ENCODE peak calls at places on chromosomes 6 and 20, in four cellular contexts. One of them, this sample, is unnamed.

GRCh38 chr20:37845261-37845681 is 57.7 kb upstream of the VSTM2L start:
- DNase-seq in WTC11: no peak
- DNase-seq in K562: no peak
- DNase-seq in GM12878: no peak
- DNase-seq in this sample: no peak

GRCh38 chr6:160926281-160927276 is 65.0 kb upstream of the MAP3K4 start:
- DNase-seq in WTC11: no peak
- DNase-seq in K562: no peak
- DNase-seq in GM12878: no peak
- DNase-seq in this sample: no peak

GRCh38 chr6:88983532-88983931 is 20.1 kb upstream of the RNGTT start:
- DNase-seq in WTC11: peak
- DNase-seq in K562: peak
- DNase-seq in GM12878: no peak
- DNase-seq in this sample: no peak

GRCh38 chr6:26383624-26384417 is 913 bp downstream of the BTN2A2 start:
- DNase-seq in WTC11: peak
- DNase-seq in K562: peak
- DNase-seq in GM12878: no peak
- DNase-seq in this sample: no peak

GRCh38 chr6:165876568-165876967 is 213.5 kb upstream of the PDE10A start:
- DNase-seq in WTC11: no peak
- DNase-seq in K562: no peak
- DNase-seq in GM12878: no peak
- DNase-seq in this sample: no peak

GRCh38 chr6:18601515-18602035 is 214.4 kb downstream of the RNF144B start:
- DNase-seq in WTC11: no peak
- DNase-seq in K562: no peak
- DNase-seq in GM12878: no peak
- DNase-seq in this sample: no peak

GRCh38 chr20:2612073-2612472 is 40.4 kb upstream of the NOP56 start:
- DNase-seq in WTC11: no peak
- DNase-seq in K562: no peak
- DNase-seq in GM12878: no peak
- DNase-seq in this sample: no peak

GRCh38 chr20:60052322-60052721 is 94.1 kb downstream of the CDH26 start:
- DNase-seq in WTC11: no peak
- DNase-seq in K562: no peak
- DNase-seq in GM12878: no peak
- DNase-seq in this sample: no peak

GRCh38 chr6:3504354-3504753 is 47.5 kb upstream of the SLC22A23 start:
- DNase-seq in WTC11: no peak
- DNase-seq in K562: no peak
- DNase-seq in GM12878: no peak
- DNase-seq in this sample: peak

GRCh38 chr20:38626921-38627659 is 25.5 kb downstream of the ARHGAP40 start:
- DNase-seq in WTC11: no peak
- DNase-seq in K562: no peak
- DNase-seq in GM12878: no peak
- DNase-seq in this sample: no peak

GRCh38 chr6:107679457-107679856 is 144.7 kb downstream of the SCML4 start:
- DNase-seq in WTC11: peak
- DNase-seq in K562: peak
- DNase-seq in GM12878: no peak
- DNase-seq in this sample: no peak

GRCh38 chr20:56957737-56958553 is 308.5 kb downstream of the BMP7 start:
- DNase-seq in WTC11: peak
- DNase-seq in K562: no peak
- DNase-seq in GM12878: no peak
- DNase-seq in this sample: no peak

GRCh38 chr6:53464942-53465460 is 79.9 kb downstream of the GCLC start:
- DNase-seq in WTC11: no peak
- DNase-seq in K562: no peak
- DNase-seq in GM12878: no peak
- DNase-seq in this sample: no peak

GRCh38 chr20:3801299-3801698 is 5.2 kb downstream of the CDC25B start:
- DNase-seq in WTC11: no peak
- DNase-seq in K562: no peak
- DNase-seq in GM12878: no peak
- DNase-seq in this sample: no peak

GRCh38 chr20:2535711-2536561 is 437 bp upstream of the TMC2 start:
- DNase-seq in WTC11: no peak
- DNase-seq in K562: no peak
- DNase-seq in GM12878: no peak
- DNase-seq in this sample: no peak

GRCh38 chr6:168570211-168570610 is 129.2 kb downstream of the SMOC2 start:
- DNase-seq in WTC11: no peak
- DNase-seq in K562: no peak
- DNase-seq in GM12878: no peak
- DNase-seq in this sample: no peak

GRCh38 chr6:143804835-143805239 is 38.3 kb upstream of the LTV1 start:
- DNase-seq in WTC11: no peak
- DNase-seq in K562: peak
- DNase-seq in GM12878: no peak
- DNase-seq in this sample: no peak

GRCh38 chr6:165245287-165245686 is 64.1 kb downstream of the C6orf118 start:
- DNase-seq in WTC11: no peak
- DNase-seq in K562: no peak
- DNase-seq in GM12878: no peak
- DNase-seq in this sample: no peak

GRCh38 chr20:20214757-20215275 is 153.1 kb upstream of the INSM1 start:
- DNase-seq in WTC11: no peak
- DNase-seq in K562: no peak
- DNase-seq in GM12878: no peak
- DNase-seq in this sample: no peak

GRCh38 chr6:43809417-43810305 is 39.6 kb downstream of the VEGFA start:
- DNase-seq in WTC11: no peak
- DNase-seq in K562: peak
- DNase-seq in GM12878: no peak
- DNase-seq in this sample: peak

GRCh38 chr6:163764565-163764964 is 350.0 kb downstream of the QKI start:
- DNase-seq in WTC11: no peak
- DNase-seq in K562: no peak
- DNase-seq in GM12878: no peak
- DNase-seq in this sample: no peak

GRCh38 chr6:142886431-142887170 is 58.4 kb downstream of the HIVEP2 start:
- DNase-seq in WTC11: no peak
- DNase-seq in K562: no peak
- DNase-seq in GM12878: peak
- DNase-seq in this sample: peak

GRCh38 chr6:40587240-40588069 is at the start of gene LRFN2:
- DNase-seq in WTC11: peak
- DNase-seq in K562: peak
- DNase-seq in GM12878: no peak
- DNase-seq in this sample: peak

GRCh38 chr20:38130687-38131587 is 34.1 kb downstream of the TGM2 start:
- DNase-seq in WTC11: peak
- DNase-seq in K562: no peak
- DNase-seq in GM12878: no peak
- DNase-seq in this sample: no peak

GRCh38 chr6:142680308-142680707 is 264.7 kb downstream of the HIVEP2 start:
- DNase-seq in WTC11: no peak
- DNase-seq in K562: no peak
- DNase-seq in GM12878: no peak
- DNase-seq in this sample: no peak

GRCh38 chr20:45303586-45304463 is 2.8 kb upstream of the RBPJL start:
- DNase-seq in WTC11: no peak
- DNase-seq in K562: no peak
- DNase-seq in GM12878: no peak
- DNase-seq in this sample: no peak

GRCh38 chr6:139514819-139515218 is 140.4 kb upstream of the CITED2 start:
- DNase-seq in WTC11: no peak
- DNase-seq in K562: no peak
- DNase-seq in GM12878: no peak
- DNase-seq in this sample: no peak

GRCh38 chr6:112592159-112592558 is 245.0 kb downstream of the RFPL4B start:
- DNase-seq in WTC11: no peak
- DNase-seq in K562: no peak
- DNase-seq in GM12878: no peak
- DNase-seq in this sample: no peak

GRCh38 chr6:126170875-126171489 is 168.9 kb upstream of the CENPW start:
- DNase-seq in WTC11: no peak
- DNase-seq in K562: no peak
- DNase-seq in GM12878: peak
- DNase-seq in this sample: peak

GRCh38 chr6:110528051-110528929 is 51.9 kb upstream of the SLC22A16 start:
- DNase-seq in WTC11: peak
- DNase-seq in K562: peak
- DNase-seq in GM12878: peak
- DNase-seq in this sample: peak

GRCh38 chr20:62318411-62319345 is 15.9 kb downstream of the ADRM1 start:
- DNase-seq in WTC11: no peak
- DNase-seq in K562: no peak
- DNase-seq in GM12878: no peak
- DNase-seq in this sample: no peak

GRCh38 chr20:11895832-11896484 is 21.7 kb upstream of the BTBD3 start:
- DNase-seq in WTC11: no peak
- DNase-seq in K562: no peak
- DNase-seq in GM12878: no peak
- DNase-seq in this sample: no peak

GRCh38 chr6:4102687-4103244 is 23.8 kb upstream of the FAM217A start:
- DNase-seq in WTC11: no peak
- DNase-seq in K562: no peak
- DNase-seq in GM12878: no peak
- DNase-seq in this sample: peak

GRCh38 chr6:37820713-37821069 is 1.2 kb downstream of the ZFAND3 start:
- DNase-seq in WTC11: no peak
- DNase-seq in K562: no peak
- DNase-seq in GM12878: no peak
- DNase-seq in this sample: no peak

GRCh38 chr20:35954907-35955251 is 577 bp upstream of the SCAND1 start:
- DNase-seq in WTC11: no peak
- DNase-seq in K562: no peak
- DNase-seq in GM12878: no peak
- DNase-seq in this sample: peak

GRCh38 chr20:25049261-25050060 is 8.5 kb downstream of the ACSS1 start:
- DNase-seq in WTC11: no peak
- DNase-seq in K562: no peak
- DNase-seq in GM12878: no peak
- DNase-seq in this sample: no peak

GRCh38 chr6:137756788-137757187 is 110.3 kb upstream of the TNFAIP3 start:
- DNase-seq in WTC11: no peak
- DNase-seq in K562: no peak
- DNase-seq in GM12878: no peak
- DNase-seq in this sample: no peak
- TF ChIP-seq CBFB in WTC11: no peak
- TF ChIP-seq CBFB in K562: no peak
- TF ChIP-seq CBFB in GM12878: no peak
- TF ChIP-seq CBFB in this sample: no peak

GRCh38 chr20:58599966-58600365 is 51.1 kb upstream of the STX16 start:
- DNase-seq in WTC11: no peak
- DNase-seq in K562: no peak
- DNase-seq in GM12878: no peak
- DNase-seq in this sample: no peak
- TF ChIP-seq CBFB in WTC11: no peak
- TF ChIP-seq CBFB in K562: no peak
- TF ChIP-seq CBFB in GM12878: no peak
- TF ChIP-seq CBFB in this sample: no peak

GRCh38 chr6:119350202-119351004 is 842 bp upstream of the MAN1A1 start:
- DNase-seq in WTC11: no peak
- DNase-seq in K562: no peak
- DNase-seq in GM12878: no peak
- DNase-seq in this sample: peak

GRCh38 chr6:119349341-119350201 is at the start of gene MAN1A1:
- DNase-seq in WTC11: peak
- DNase-seq in K562: peak
- DNase-seq in GM12878: no peak
- DNase-seq in this sample: peak

GRCh38 chr6:119347466-119348307 is 1.9 kb downstream of the MAN1A1 start:
- DNase-seq in WTC11: no peak
- DNase-seq in K562: peak
- DNase-seq in GM12878: no peak
- DNase-seq in this sample: peak

GRCh38 chr6:119348308-119349040 is 1.1 kb downstream of the MAN1A1 start:
- DNase-seq in WTC11: peak
- DNase-seq in K562: peak
- DNase-seq in GM12878: no peak
- DNase-seq in this sample: peak

DNA sequence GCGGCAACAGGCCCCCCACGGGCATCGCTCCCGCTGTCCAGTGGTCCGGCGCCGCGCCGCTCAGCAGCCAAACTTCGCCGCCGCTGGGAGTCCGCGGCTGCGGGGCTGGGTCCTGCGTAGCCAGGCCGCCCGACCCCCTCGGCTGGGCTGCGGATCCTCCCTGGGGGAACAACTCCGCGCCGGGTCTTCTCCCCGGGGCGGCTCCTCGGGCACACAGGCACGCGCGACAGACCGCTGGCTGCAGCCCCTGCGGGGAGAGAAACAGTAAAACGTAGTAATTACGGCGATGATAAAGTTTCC is 570 bp downstream of the MAN1A1 start:
- DNase-seq in WTC11: peak
- DNase-seq in K562: no peak
- DNase-seq in GM12878: no peak
- DNase-seq in this sample: no peak
- TF ChIP-seq CBFB in WTC11: no peak
- TF ChIP-seq CBFB in K562: no peak
- TF ChIP-seq CBFB in GM12878: no peak
- TF ChIP-seq CBFB in this sample: no peak

DNA sequence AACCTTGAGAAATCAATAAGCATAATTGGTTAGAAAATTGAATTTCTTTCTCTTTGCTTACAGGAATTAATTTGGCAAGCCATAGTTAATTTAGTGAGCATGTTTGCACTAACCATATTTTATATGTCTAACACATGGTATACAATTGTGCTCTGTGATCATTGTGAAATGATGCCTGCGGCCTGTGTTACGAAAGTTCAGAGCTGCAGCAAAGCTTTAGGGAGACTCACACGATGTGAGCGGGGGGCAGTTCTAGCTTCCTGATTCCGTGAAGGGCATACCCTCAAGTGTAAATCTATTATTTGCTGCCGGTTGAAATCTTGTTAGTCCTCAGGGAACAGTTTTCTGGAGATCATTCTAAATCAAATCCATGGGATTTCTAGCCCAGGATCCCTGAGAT is 25.5 kb upstream of the ADTRP start:
- DNase-seq in WTC11: no peak
- DNase-seq in K562: no peak
- DNase-seq in GM12878: no peak
- DNase-seq in this sample: no peak
- TF ChIP-seq CBFB in WTC11: no peak
- TF ChIP-seq CBFB in K562: no peak
- TF ChIP-seq CBFB in GM12878: no peak
- TF ChIP-seq CBFB in this sample: no peak

This sample was measured in HepG2.